ENCODE peak calls at places on chromosomes 12 and 14, in nine cellular contexts. N is mesendoderm, V is keratinocyte, W is Panc1, F is psoas muscle, M is cardiac muscle cell, T is mammary epithelial cell, A is substantia nigra, K is tibial artery. D is an unnamed sample.

GRCh38 chr12:111580119-111580425 is 19.0 kb downstream of the ATXN2 start:
- DNase-seq in N (no peak), V (no peak), W (no peak), F (no peak), M (no peak), T (no peak), A (no peak), K (no peak), D (peak)

GRCh38 chr12:2389079-2389790 is 336.4 kb downstream of the CACNA1C start:
- DNase-seq in N (no peak), V (no peak), W (no peak), F (no peak), M (no peak), T (no peak), A (no peak), K (peak), D (no peak)

GRCh38 chr12:62841841-62842240 is 93.1 kb downstream of the PPM1H start:
- DNase-seq in N (no peak), V (no peak), W (no peak), F (no peak), M (no peak), T (no peak), A (no peak), K (no peak), D (no peak)

GRCh38 chr14:68230941-68231717 is 411.6 kb downstream of the RAD51B start:
- DNase-seq in N (peak), V (no peak), W (no peak), F (no peak), M (no peak), T (peak), A (no peak), K (no peak), D (no peak)

GRCh38 chr12:52217223-52217622 is 15.8 kb upstream of the KRT7 start:
- DNase-seq in N (peak), V (no peak), W (no peak), F (peak), M (no peak), T (peak), A (no peak), K (peak), D (no peak)

GRCh38 chr12:57096748-57097553 is 8.0 kb downstream of the NAB2 start:
- DNase-seq in N (no peak), V (no peak), W (no peak), F (no peak), M (no peak), T (no peak), A (no peak), K (no peak), D (no peak)

GRCh38 chr14:104467641-104468040 is 111.9 kb upstream of the C14orf180 start:
- DNase-seq in N (no peak), V (no peak), W (no peak), F (no peak), M (no peak), T (no peak), A (no peak), K (no peak), D (no peak)

GRCh38 chr14:24809147-24809546 is 175.2 kb upstream of the GZMB start:
- DNase-seq in N (no peak), V (no peak), W (no peak), F (no peak), M (no peak), T (no peak), A (no peak), K (no peak), D (no peak)

GRCh38 chr12:58491296-58491695 is 429.0 kb downstream of the LRIG3 start:
- DNase-seq in N (no peak), V (no peak), W (no peak), F (no peak), M (no peak), T (peak), A (no peak), K (no peak), D (no peak)

GRCh38 chr12:107241421-107241820 is 148.1 kb upstream of the CRY1 start:
- DNase-seq in N (no peak), V (no peak), W (no peak), F (no peak), M (no peak), T (no peak), A (no peak), K (no peak), D (no peak)

GRCh38 chr14:91294153-91294552 is 49.6 kb upstream of the GPR68 start:
- DNase-seq in N (no peak), V (no peak), W (no peak), F (peak), M (no peak), T (no peak), A (no peak), K (no peak), D (no peak)

GRCh38 chr14:72305555-72305954 is 373.3 kb downstream of the RGS6 start:
- DNase-seq in N (no peak), V (no peak), W (no peak), F (no peak), M (no peak), T (no peak), A (no peak), K (no peak), D (no peak)

GRCh38 chr12:22334696-22335290 is at the start of gene ST8SIA1:
- DNase-seq in N (no peak), V (no peak), W (no peak), F (peak), M (peak), T (peak), A (no peak), K (peak), D (no peak)

GRCh38 chr14:46818147-46818546 is 166.6 kb upstream of the RPL10L start:
- DNase-seq in N (peak), V (no peak), W (no peak), F (no peak), M (no peak), T (no peak), A (no peak), K (no peak), D (no peak)

GRCh38 chr14:95442633-95443021 is 73.8 kb downstream of the SYNE3 start:
- DNase-seq in N (peak), V (peak), W (peak), F (peak), M (peak), T (peak), A (no peak), K (peak), D (peak)

GRCh38 chr14:59771577-59771976 is 99.0 kb downstream of the RTN1 start:
- DNase-seq in N (no peak), V (no peak), W (no peak), F (no peak), M (no peak), T (no peak), A (no peak), K (no peak), D (no peak)

GRCh38 chr12:19003987-19004619 is 125.4 kb upstream of the PLEKHA5 start:
- DNase-seq in N (peak), V (no peak), W (no peak), F (no peak), M (no peak), T (no peak), A (no peak), K (no peak), D (peak)

GRCh38 chr12:38905480-38906351 is at the start of gene CPNE8:
- DNase-seq in N (peak), V (no peak), W (peak), F (peak), M (peak), T (peak), A (peak), K (peak), D (no peak)

GRCh38 chr12:34344851-34345522 is 322.7 kb downstream of the ALG10 start:
- DNase-seq in N (no peak), V (no peak), W (no peak), F (no peak), M (no peak), T (no peak), A (no peak), K (no peak), D (no peak)

GRCh38 chr12:101823891-101824290 is 6.9 kb downstream of the GNPTAB start:
- DNase-seq in N (peak), V (no peak), W (no peak), F (peak), M (peak), T (no peak), A (no peak), K (no peak), D (peak)

GRCh38 chr12:10595881-10596280 is 17.5 kb downstream of the MAGOHB start:
- DNase-seq in N (no peak), V (no peak), W (no peak), F (no peak), M (no peak), T (no peak), A (no peak), K (no peak), D (no peak)

GRCh38 chr14:73713804-73714655 is at the start of gene PNMA1:
- DNase-seq in N (peak), V (no peak), W (no peak), F (peak), M (peak), T (peak), A (peak), K (peak), D (peak)

GRCh38 chr14:55249423-55249822 is 21.8 kb upstream of the FBXO34 start:
- DNase-seq in N (no peak), V (no peak), W (no peak), F (no peak), M (no peak), T (no peak), A (no peak), K (no peak), D (no peak)

GRCh38 chr12:106733660-106734059 is 40.8 kb upstream of the RIC8B start:
- DNase-seq in N (no peak), V (no peak), W (no peak), F (no peak), M (no peak), T (no peak), A (no peak), K (no peak), D (no peak)

GRCh38 chr12:63525831-63526230 is 142.5 kb downstream of the DPY19L2 start:
- DNase-seq in N (no peak), V (no peak), W (no peak), F (no peak), M (no peak), T (no peak), A (no peak), K (no peak), D (no peak)

DNA sequence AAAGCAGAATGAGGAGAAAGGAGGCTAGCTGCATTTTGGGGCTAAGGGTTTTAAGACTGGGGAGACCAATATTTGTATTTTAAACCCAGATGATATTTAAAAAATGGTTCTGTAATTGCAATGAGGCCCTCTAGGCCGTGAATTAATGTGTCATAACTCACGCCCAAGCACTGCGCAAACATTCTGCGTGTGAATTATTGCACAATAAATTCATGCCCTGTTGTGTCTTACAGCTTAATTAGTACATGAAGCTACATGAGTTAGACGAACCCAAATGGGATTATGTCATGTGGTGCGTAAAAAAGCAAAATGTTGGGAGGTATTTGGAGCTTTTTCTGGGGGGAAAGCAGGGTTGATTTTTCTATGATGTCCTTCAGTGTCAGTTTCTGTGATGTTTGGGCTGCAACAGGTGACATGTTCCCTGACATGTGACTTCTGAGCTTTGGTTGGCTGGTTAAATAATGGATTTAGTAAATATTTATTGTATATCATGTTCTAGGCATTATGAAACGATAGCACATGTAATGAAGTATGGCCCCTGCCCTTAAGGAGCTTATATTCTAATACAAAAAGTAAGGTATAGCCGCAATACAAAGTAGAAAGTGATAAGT is 30.4 kb upstream of the CISTR start:
- DNase-seq in N (no peak), V (no peak), W (no peak), F (no peak), M (no peak), T (no peak), A (no peak), K (no peak), D (no peak)
- H3K27ac ChIP-seq in N (no peak), V (no peak), W (peak), F (no peak), M (no peak), T (no peak), A (no peak), K (no peak), D (no peak)

DNA sequence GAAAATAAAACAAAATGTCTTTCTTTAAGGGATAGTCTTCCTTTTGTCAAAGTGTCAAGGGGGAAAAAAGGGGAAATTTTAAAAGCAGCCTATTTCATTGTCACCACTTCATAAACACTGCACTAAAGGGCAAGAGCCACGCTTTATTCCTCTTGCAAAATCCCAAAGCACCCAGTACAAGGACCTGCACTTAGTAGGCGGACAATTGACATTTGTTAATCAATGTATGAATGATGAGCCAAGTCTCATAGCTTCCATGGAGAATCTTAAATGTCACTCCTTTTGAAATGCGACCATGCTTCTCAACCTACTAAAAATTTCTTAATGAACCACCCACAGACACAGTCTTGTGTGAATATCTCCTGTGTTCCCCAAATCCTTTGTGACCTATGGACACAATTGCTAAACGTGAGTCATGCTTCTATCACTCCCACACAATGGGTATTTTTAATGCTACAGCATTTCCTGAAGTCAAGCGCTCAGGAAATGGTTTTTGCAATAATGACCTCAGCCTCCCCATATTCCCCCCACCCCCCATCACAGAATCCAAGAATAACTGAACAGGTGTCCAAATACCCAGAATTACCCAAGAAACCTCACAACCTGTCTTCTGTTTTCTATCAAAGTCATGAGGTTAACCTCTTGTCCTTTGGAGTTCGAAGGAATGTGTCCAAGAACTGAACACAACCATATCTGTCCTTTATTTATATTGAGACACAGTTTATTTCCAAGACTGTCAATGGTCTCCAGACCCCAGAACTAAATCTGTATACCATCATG is 163.6 kb upstream of the PLEKHG7 start:
- DNase-seq in N (no peak), V (no peak), W (no peak), F (no peak), M (no peak), T (peak), A (no peak), K (no peak), D (peak)
- H3K27ac ChIP-seq in N (no peak), V (peak), W (no peak), F (peak), M (peak), T (no peak), A (no peak), K (no peak), D (peak)

GRCh38 chr12:68967036-68967435 is 34.1 kb upstream of the CPM start:
- DNase-seq in N (no peak), V (no peak), W (no peak), F (no peak), M (no peak), T (no peak), A (no peak), K (no peak), D (no peak)

GRCh38 chr12:68972570-68972969 is 39.6 kb upstream of the CPM start:
- DNase-seq in N (no peak), V (no peak), W (no peak), F (no peak), M (no peak), T (no peak), A (no peak), K (no peak), D (no peak)

GRCh38 chr12:68975811-68976210 is 42.8 kb upstream of the CPM start:
- DNase-seq in N (no peak), V (no peak), W (no peak), F (no peak), M (no peak), T (no peak), A (no peak), K (no peak), D (no peak)

GRCh38 chr12:68970951-68971350 is 38.0 kb upstream of the CPM start:
- DNase-seq in N (no peak), V (no peak), W (no peak), F (no peak), M (no peak), T (peak), A (no peak), K (no peak), D (no peak)

GRCh38 chr12:68971404-68971803 is 38.4 kb upstream of the CPM start:
- DNase-seq in N (no peak), V (peak), W (no peak), F (no peak), M (no peak), T (peak), A (no peak), K (no peak), D (no peak)
- H3K27ac ChIP-seq in N (no peak), V (peak), W (no peak), F (no peak), M (no peak), T (peak), A (no peak), K (no peak), D (no peak)

GRCh38 chr12:105322070-105322469 is 8.4 kb upstream of the C12orf75 start:
- DNase-seq in N (no peak), V (no peak), W (no peak), F (peak), M (no peak), T (no peak), A (no peak), K (no peak), D (no peak)

GRCh38 chr12:105318651-105319483 is 11.6 kb upstream of the C12orf75 start:
- DNase-seq in N (no peak), V (no peak), W (no peak), F (no peak), M (no peak), T (no peak), A (no peak), K (no peak), D (no peak)

GRCh38 chr12:105319691-105320209 is 10.7 kb upstream of the C12orf75 start:
- DNase-seq in N (peak), V (no peak), W (no peak), F (no peak), M (no peak), T (no peak), A (no peak), K (no peak), D (no peak)

GRCh38 chr12:105317942-105318614 is 12.4 kb upstream of the C12orf75 start:
- DNase-seq in N (no peak), V (no peak), W (no peak), F (no peak), M (no peak), T (no peak), A (no peak), K (no peak), D (no peak)

GRCh38 chr12:105321125-105321524 is 9.4 kb upstream of the C12orf75 start:
- DNase-seq in N (no peak), V (no peak), W (no peak), F (no peak), M (no peak), T (no peak), A (no peak), K (no peak), D (no peak)
- H3K27ac ChIP-seq in N (no peak), V (no peak), W (no peak), F (no peak), M (no peak), T (no peak), A (no peak), K (no peak), D (no peak)

DNA sequence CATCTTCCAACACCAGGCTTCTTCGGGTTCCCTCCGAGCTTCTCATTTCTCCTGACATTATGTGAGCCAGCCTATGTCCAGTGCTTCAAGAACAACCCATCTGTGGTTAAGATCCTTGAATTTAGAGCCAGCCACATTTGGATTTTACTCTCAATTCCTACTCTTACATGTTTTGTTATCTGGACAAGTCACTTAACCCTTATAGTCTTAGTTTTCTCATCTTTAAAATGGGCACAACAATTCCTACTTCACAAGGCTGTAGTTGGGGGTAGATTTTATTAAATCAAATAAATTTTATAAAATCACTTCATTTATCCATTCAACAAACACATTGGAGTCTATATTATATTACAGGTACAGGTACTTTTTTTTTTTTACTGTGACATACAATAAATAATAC is 105.5 kb upstream of the SLC38A2 start:
- DNase-seq in N (no peak), V (no peak), W (no peak), F (no peak), M (no peak), T (no peak), A (no peak), K (no peak), D (peak)
- H3K27ac ChIP-seq in N (no peak), V (no peak), W (peak), F (no peak), M (no peak), T (no peak), A (no peak), K (no peak), D (no peak)

GRCh38 chr12:132492522-132492921 is 2.6 kb downstream of the FBRSL1 start:
- DNase-seq in N (no peak), V (no peak), W (no peak), F (no peak), M (no peak), T (no peak), A (no peak), K (no peak), D (no peak)
- H3K27ac ChIP-seq in N (no peak), V (no peak), W (no peak), F (peak), M (no peak), T (no peak), A (no peak), K (no peak), D (no peak)

GRCh38 chr12:31265722-31266121 is 60.2 kb downstream of the SINHCAF start:
- DNase-seq in N (peak), V (no peak), W (no peak), F (no peak), M (peak), T (no peak), A (no peak), K (no peak), D (no peak)
- H3K27ac ChIP-seq in N (no peak), V (no peak), W (no peak), F (no peak), M (peak), T (no peak), A (no peak), K (no peak), D (no peak)

GRCh38 chr12:102880783-102881182 is 36.3 kb downstream of the PAH start:
- DNase-seq in N (no peak), V (no peak), W (no peak), F (no peak), M (no peak), T (no peak), A (no peak), K (no peak), D (no peak)

GRCh38 chr12:102888511-102888910 is 28.5 kb downstream of the PAH start:
- DNase-seq in N (peak), V (no peak), W (no peak), F (no peak), M (no peak), T (no peak), A (no peak), K (no peak), D (no peak)

GRCh38 chr12:102883204-102883799 is 33.7 kb downstream of the PAH start:
- DNase-seq in N (peak), V (no peak), W (peak), F (peak), M (peak), T (peak), A (no peak), K (no peak), D (no peak)

GRCh38 chr12:102885043-102885932 is 31.8 kb downstream of the PAH start:
- DNase-seq in N (no peak), V (no peak), W (no peak), F (no peak), M (no peak), T (no peak), A (no peak), K (no peak), D (no peak)
- H3K27ac ChIP-seq in N (no peak), V (no peak), W (no peak), F (no peak), M (no peak), T (no peak), A (no peak), K (no peak), D (no peak)

GRCh38 chr12:89206375-89206774 is 145.9 kb downstream of the DUSP6 start:
- DNase-seq in N (no peak), V (no peak), W (no peak), F (no peak), M (no peak), T (no peak), A (no peak), K (no peak), D (no peak)
- H3K27ac ChIP-seq in N (no peak), V (no peak), W (no peak), F (no peak), M (peak), T (no peak), A (no peak), K (no peak), D (no peak)